ENCODE peak calls at places on chromosomes 2 and 18, in four cellular contexts. H is CD4-positive, alpha-beta T cell; E is CD4-positive, alpha-beta memory T cell; D is stomach. P is an unnamed sample.
A peak's percentile ranks its signal among the peaks of the same experiment; 100 is the strongest.

GRCh38 chr2:3704647-3705046 is 1.3 kb downstream of the DCDC2C start:
- DNase-seq in H (no peak), E (no peak), D (no peak), P (no peak)

GRCh38 chr18:24672165-24672950 is 211.9 kb downstream of the HRH4 start:
- DNase-seq in H (no peak), E (peak; percentile 7), D (no peak), P (no peak)

GRCh38 chr2:240369725-240370585 is 65.5 kb upstream of the GPC1 start:
- DNase-seq in H (no peak), E (no peak), D (peak; percentile 39), P (peak; percentile 66)

GRCh38 chr18:44552706-44553105 is 128.0 kb upstream of the SETBP1 start:
- DNase-seq in H (no peak), E (no peak), D (no peak), P (no peak)

GRCh38 chr2:230323385-230324106 is 3.4 kb upstream of the SP140L start:
- DNase-seq in H (no peak), E (no peak), D (no peak), P (no peak)

GRCh38 chr2:120828832-120829632 is 93.4 kb downstream of the GLI2 start:
- DNase-seq in H (no peak), E (no peak), D (no peak), P (no peak)

GRCh38 chr2:64342195-64343099 is 111.5 kb upstream of the LGALSL start:
- DNase-seq in H (no peak), E (no peak), D (no peak), P (no peak)

GRCh38 chr2:199524689-199525574 is 67.2 kb upstream of the SATB2 start:
- DNase-seq in H (no peak), E (no peak), D (no peak), P (no peak)

GRCh38 chr2:222300725-222301295 is 2.0 kb upstream of the PAX3 start:
- DNase-seq in H (no peak), E (no peak), D (no peak), P (no peak)

GRCh38 chr18:55763298-55763697 is 175.3 kb upstream of the TCF4 start:
- DNase-seq in H (no peak), E (no peak), D (no peak), P (peak; percentile 37)

GRCh38 chr2:130382313-130382917 is 26.6 kb downstream of the PTPN18 start:
- DNase-seq in H (no peak), E (no peak), D (no peak), P (no peak)

GRCh38 chr2:109128466-109129355 is at the start of gene SH3RF3:
- DNase-seq in H (peak; percentile 7), E (peak; percentile 28), D (peak; percentile 44), P (no peak)

GRCh38 chr2:27897755-27898154 is 7.2 kb downstream of the BABAM2 start:
- DNase-seq in H (no peak), E (peak; percentile 10), D (no peak), P (no peak)

GRCh38 chr2:119784876-119785275 is 25.2 kb downstream of the PTPN4 start:
- DNase-seq in H (no peak), E (no peak), D (no peak), P (no peak)

GRCh38 chr2:238742066-238742465 is 105.8 kb upstream of the TWIST2 start:
- DNase-seq in H (no peak), E (no peak), D (no peak), P (no peak)

GRCh38 chr18:4547126-4547525 is 92.0 kb upstream of the DLGAP1 start:
- DNase-seq in H (no peak), E (no peak), D (no peak), P (no peak)

GRCh38 chr18:21164746-21165145 is 53.1 kb upstream of the ROCK1 start:
- DNase-seq in H (no peak), E (no peak), D (no peak), P (no peak)

GRCh38 chr2:220224711-220225519 is 597.5 kb downstream of the SLC4A3 start:
- DNase-seq in H (no peak), E (no peak), D (no peak), P (peak; percentile 89)

GRCh38 chr2:64114063-64114911 is 29.9 kb downstream of the PELI1 start:
- DNase-seq in H (no peak), E (peak; percentile 31), D (no peak), P (peak; percentile 49)

GRCh38 chr18:41338341-41338740 is 616.7 kb upstream of the PIK3C3 start:
- DNase-seq in H (no peak), E (no peak), D (no peak), P (no peak)

GRCh38 chr2:181444654-181445053 is 12.5 kb upstream of the ITGA4 start:
- DNase-seq in H (no peak), E (no peak), D (no peak), P (no peak)

GRCh38 chr18:13265901-13266207 is 47.3 kb downstream of the LDLRAD4 start:
- DNase-seq in H (no peak), E (no peak), D (no peak), P (no peak)
- H3K27ac ChIP-seq in H (no peak overlapping the region), E (peak overlapping the region; percentile 50), D (peak overlapping the region; percentile 73), P (no peak overlapping the region)

GRCh38 chr2:10346929-10347558 is 44.3 kb downstream of the HPCAL1 start:
- DNase-seq in H (no peak), E (no peak), D (no peak), P (no peak)
- H3K27ac ChIP-seq in H (peak overlapping the region; percentile 21), E (no peak overlapping the region), D (peak overlapping the region; percentile 46), P (no peak overlapping the region)

DNA sequence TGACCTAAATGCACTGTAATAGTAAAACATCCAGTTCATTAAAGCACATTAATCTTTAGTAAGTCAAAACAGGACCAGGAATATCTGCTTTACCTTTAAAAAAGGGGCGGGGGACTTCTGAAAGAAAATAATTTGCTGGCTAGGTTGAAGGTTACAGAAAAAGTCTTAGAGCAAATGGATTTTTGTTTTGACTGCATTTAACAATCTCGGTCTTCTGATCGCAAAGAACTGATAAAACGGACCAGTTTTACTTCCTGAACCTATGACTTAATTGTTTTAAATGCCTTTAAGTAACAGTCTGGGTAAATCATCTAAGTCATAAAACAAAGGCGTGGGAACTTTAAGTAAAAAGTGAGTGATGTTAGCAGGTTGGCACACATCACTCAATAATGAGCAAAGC is 783 bp downstream of the BUB1 start:
- DNase-seq in H (no peak), E (no peak), D (no peak), P (no peak)
- H3K27ac ChIP-seq in H (no peak overlapping the region), E (peak overlapping the region; percentile 72), D (no peak overlapping the region), P (no peak overlapping the region)

DNA sequence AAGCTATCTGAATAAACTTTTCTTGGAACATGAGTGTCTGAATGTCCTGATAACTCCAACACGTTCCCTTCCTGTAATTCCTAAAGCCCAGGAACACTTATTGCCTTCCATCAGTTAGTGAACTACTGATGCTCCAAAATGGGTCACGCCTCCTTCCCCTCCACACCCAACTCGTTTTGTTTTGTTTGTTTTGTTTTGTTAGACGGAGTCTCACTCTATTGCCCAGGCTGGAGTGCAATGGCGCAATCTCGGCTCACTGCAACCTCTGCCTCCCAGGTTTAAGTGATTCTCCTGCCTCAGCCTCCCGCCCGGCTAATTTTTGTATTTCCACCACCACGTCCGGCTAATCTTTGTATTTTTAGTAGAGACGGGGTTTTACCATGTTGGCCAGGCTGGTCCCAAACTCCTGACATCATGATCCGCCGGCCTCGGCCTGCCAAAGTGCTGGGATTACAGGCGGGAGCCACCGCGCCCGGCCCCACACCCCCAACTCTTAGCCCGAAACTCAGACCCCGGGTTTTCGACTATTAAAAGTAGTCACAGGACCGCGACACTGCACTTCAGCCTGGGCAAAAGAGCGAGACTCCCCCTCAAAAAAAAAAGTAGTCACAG is 775 bp downstream of the IER3IP1 start:
- DNase-seq in H (no peak), E (no peak), D (no peak), P (no peak)
- H3K27ac ChIP-seq in H (no peak overlapping the region), E (peak overlapping the region; percentile 62), D (peak overlapping the region; percentile 89), P (peak overlapping the region; percentile 68)

GRCh38 chr2:231711677-231712461 is 3.5 kb downstream of the PTMA start:
- DNase-seq in H (no peak), E (peak; percentile 13), D (no peak), P (no peak)
- H3K27ac ChIP-seq in H (peak overlapping the region; percentile 73), E (peak overlapping the region; percentile 98), D (peak overlapping the region; percentile 100), P (peak overlapping the region; percentile 95)

GRCh38 chr2:223560704-223561435 is 41.3 kb downstream of the SCG2 start:
- DNase-seq in H (no peak), E (no peak), D (no peak), P (no peak)
- H3K27ac ChIP-seq in H (no peak overlapping the region), E (no peak overlapping the region), D (no peak overlapping the region), P (no peak overlapping the region)

P was measured in epithelial cell of prostate.